ENCODE peak calls at places on chromosome 7, in five cellular contexts. P is A673; I is CD8-positive, alpha-beta T cell; K is K562; E is lower lobe of right lung. V is an unnamed sample. For H3K4me1, the result is how much of the 10 kb centered on the place peaks cover.

GRCh38 chr7:139708541-139708940 is 69.3 kb downstream of the HIPK2 start:
- DNase-seq in P (no peak), I (no peak), K (no peak), E (no peak), V (no peak)

GRCh38 chr7:26348987-26349809 is 57.5 kb downstream of the SNX10 start:
- DNase-seq in P (peak), I (no peak), K (no peak), E (no peak), V (no peak)

GRCh38 chr7:129157651-129158050 is 13.1 kb downstream of the TSPAN33 start:
- DNase-seq in P (no peak), I (no peak), K (no peak), E (no peak), V (no peak)

GRCh38 chr7:56028942-56029630 is 22.2 kb downstream of the PSPH start:
- DNase-seq in P (no peak), I (no peak), K (no peak), E (no peak), V (no peak)

GRCh38 chr7:84248843-84249242 is 54.3 kb upstream of the SEMA3A start:
- DNase-seq in P (no peak), I (no peak), K (no peak), E (peak), V (no peak)

GRCh38 chr7:51950811-51951210 is 634.2 kb upstream of the COBL start:
- DNase-seq in P (no peak), I (no peak), K (no peak), E (no peak), V (no peak)

GRCh38 chr7:144468990-144469732 is 65.7 kb upstream of the NOBOX start:
- DNase-seq in P (no peak), I (no peak), K (no peak), E (no peak), V (no peak)

GRCh38 chr7:137935849-137936508 is 65.9 kb downstream of the CREB3L2 start:
- DNase-seq in P (no peak), I (no peak), K (no peak), E (no peak), V (peak)

GRCh38 chr7:144407266-144407931 is 3.9 kb upstream of the NOBOX start:
- DNase-seq in P (no peak), I (no peak), K (no peak), E (no peak), V (no peak)

GRCh38 chr7:28029036-28029435 is 151.6 kb downstream of the JAZF1 start:
- DNase-seq in P (no peak), I (no peak), K (no peak), E (no peak), V (no peak)

GRCh38 chr7:139095194-139095659 is 14.3 kb downstream of the ZC3HAV1 start:
- DNase-seq in P (no peak), I (peak), K (no peak), E (no peak), V (peak)

GRCh38 chr7:155867734-155868400 is 55.6 kb upstream of the SHH start:
- DNase-seq in P (no peak), I (peak), K (no peak), E (no peak), V (no peak)

GRCh38 chr7:149790146-149790548 is 16.8 kb upstream of the ZNF467 start:
- DNase-seq in P (peak), I (no peak), K (peak), E (peak), V (peak)

GRCh38 chr7:66099551-66100407 is 14.9 kb upstream of the CRCP start:
- DNase-seq in P (peak), I (peak), K (peak), E (peak), V (no peak)

GRCh38 chr7:26784118-26784517 is 80.3 kb downstream of the SKAP2 start:
- DNase-seq in P (no peak), I (no peak), K (no peak), E (no peak), V (no peak)

GRCh38 chr7:46654546-46655443 is 733.7 kb upstream of the IGFBP3 start:
- DNase-seq in P (no peak), I (no peak), K (no peak), E (no peak), V (no peak)

GRCh38 chr7:132882714-132883428 is 199.0 kb downstream of the CHCHD3 start:
- DNase-seq in P (no peak), I (no peak), K (no peak), E (no peak), V (peak)

GRCh38 chr7:25087855-25088254 is 37.2 kb downstream of the CYCS start:
- DNase-seq in P (no peak), I (no peak), K (no peak), E (no peak), V (no peak)

GRCh38 chr7:33604015-33604414 is 301.3 kb upstream of the BMPER start:
- DNase-seq in P (no peak), I (no peak), K (no peak), E (no peak), V (no peak)

GRCh38 chr7:2519119-2519930 is at the start of gene LFNG:
- DNase-seq in P (peak), I (peak), K (peak), E (peak), V (peak)

GRCh38 chr7:2521341-2521745 is 1.8 kb downstream of the LFNG start:
- DNase-seq in P (no peak), I (no peak), K (no peak), E (no peak), V (no peak)

GRCh38 chr7:2520808-2521146 is 1.2 kb downstream of the LFNG start:
- DNase-seq in P (peak), I (no peak), K (no peak), E (no peak), V (no peak)

GRCh38 chr7:2518737-2519118 is 846 bp upstream of the LFNG start:
- DNase-seq in P (no peak), I (no peak), K (peak), E (no peak), V (no peak)

GRCh38 chr7:2520131-2520807 is 695 bp downstream of the LFNG start:
- DNase-seq in P (no peak), I (peak), K (peak), E (peak), V (no peak)
- H3K4me1 ChIP-seq in P (under half), I (under half), K (half or more), E (half or more), V (under half)

GRCh38 chr7:151825711-151826110 is 51.2 kb downstream of the PRKAG2 start:
- DNase-seq in P (peak), I (no peak), K (no peak), E (peak), V (no peak)

GRCh38 chr7:151822541-151823181 is 54.3 kb downstream of the PRKAG2 start:
- DNase-seq in P (no peak), I (no peak), K (no peak), E (peak), V (no peak)

GRCh38 chr7:151824285-151824950 is 52.5 kb downstream of the PRKAG2 start:
- DNase-seq in P (peak), I (no peak), K (no peak), E (peak), V (no peak)

GRCh38 chr7:151821806-151822540 is 54.9 kb downstream of the PRKAG2 start:
- DNase-seq in P (no peak), I (no peak), K (no peak), E (peak), V (no peak)

DNA sequence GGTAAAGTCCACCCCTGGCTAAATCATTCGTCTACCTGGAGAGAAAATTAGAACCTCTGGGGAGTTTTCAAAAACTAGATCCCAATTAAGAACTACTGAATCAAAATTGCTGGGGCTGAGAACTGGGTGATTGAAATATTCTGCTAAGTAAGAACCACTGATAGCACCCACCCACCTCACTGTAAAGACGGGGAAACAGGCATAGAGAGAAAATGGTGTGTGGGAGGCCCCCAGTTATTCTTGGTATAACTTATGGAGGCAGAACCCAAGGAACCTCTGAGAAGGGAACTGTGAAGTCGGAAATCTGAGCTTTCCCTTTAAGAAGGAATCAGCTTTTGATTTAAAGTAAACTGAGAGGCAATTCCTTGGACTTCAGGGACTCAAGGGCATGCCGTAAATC is 53.1 kb downstream of the PRKAG2 start:
- DNase-seq in P (no peak), I (no peak), K (no peak), E (no peak), V (no peak)
- H3K4me3 ChIP-seq in P (no peak), I (no peak), K (no peak), E (no peak), V (no peak)

GRCh38 chr7:101899616-101900015 is 82.2 kb downstream of the CUX1 start:
- DNase-seq in P (no peak), I (no peak), K (no peak), E (peak), V (no peak)
- H3K27ac ChIP-seq in P (no peak), I (no peak), K (no peak), E (no peak), V (no peak)

GRCh38 chr7:5696346-5697100 is 84.9 kb downstream of the RNF216 start:
- DNase-seq in P (no peak), I (no peak), K (no peak), E (no peak), V (no peak)

GRCh38 chr7:5695037-5695708 is 86.3 kb downstream of the RNF216 start:
- DNase-seq in P (no peak), I (peak), K (no peak), E (no peak), V (peak)

GRCh38 chr7:5697754-5698487 is 83.5 kb downstream of the RNF216 start:
- DNase-seq in P (no peak), I (no peak), K (peak), E (no peak), V (peak)

GRCh38 chr7:5694221-5694754 is 87.2 kb downstream of the RNF216 start:
- DNase-seq in P (no peak), I (no peak), K (no peak), E (no peak), V (no peak)

GRCh38 chr7:5695709-5696345 is 85.6 kb downstream of the RNF216 start:
- DNase-seq in P (no peak), I (no peak), K (no peak), E (no peak), V (no peak)
- H3K4me1 ChIP-seq in P (under half), I (half or more), K (under half), E (half or more), V (half or more)